ENCODE peak calls at places on chromosomes 3 and 15, in nine cellular contexts. T, G, W, P, X, C, Y, Z and A are unnamed samples. For H3K36me3, the result is how much of the 10 kb centered on the place peaks cover.

GRCh38 chr3:113537155-113537554 is 4.8 kb downstream of the SIDT1 start:
- DNase-seq in T (no peak), G (no peak), W (no peak), P (no peak), X (no peak), C (no peak), Y (no peak), Z (no peak), A (no peak)

GRCh38 chr15:65916664-65917406 is 47.5 kb downstream of the RAB11A start:
- DNase-seq in T (peak), G (no peak), W (peak), P (peak), X (peak), C (peak), Y (peak), Z (peak), A (peak)

GRCh38 chr3:31572605-31573459 is 40.1 kb downstream of the STT3B start:
- DNase-seq in T (no peak), G (no peak), W (no peak), P (no peak), X (no peak), C (no peak), Y (no peak), Z (no peak), A (no peak)

GRCh38 chr3:42750834-42751233 is 22.2 kb downstream of the CCDC13 start:
- DNase-seq in T (no peak), G (no peak), W (peak), P (peak), X (no peak), C (no peak), Y (peak), Z (no peak), A (no peak)

GRCh38 chr15:91865903-91866302 is 12.4 kb downstream of the SLCO3A1 start:
- DNase-seq in T (no peak), G (no peak), W (no peak), P (no peak), X (no peak), C (no peak), Y (no peak), Z (no peak), A (no peak)

GRCh38 chr15:29348308-29348914 is 78.8 kb upstream of the NSMCE3 start:
- DNase-seq in T (no peak), G (no peak), W (no peak), P (no peak), X (no peak), C (peak), Y (peak), Z (peak), A (no peak)

GRCh38 chr3:8443829-8444791 is 57.5 kb upstream of the LMCD1 start:
- DNase-seq in T (peak), G (peak), W (peak), P (peak), X (peak), C (peak), Y (peak), Z (peak), A (peak)

GRCh38 chr3:126478581-126479310 is 3.1 kb upstream of the ZXDC start:
- DNase-seq in T (peak), G (no peak), W (peak), P (no peak), X (peak), C (no peak), Y (no peak), Z (no peak), A (no peak)

GRCh38 chr3:196357905-196358304 is 19.7 kb upstream of the TM4SF19 start:
- DNase-seq in T (no peak), G (no peak), W (no peak), P (no peak), X (peak), C (no peak), Y (no peak), Z (no peak), A (no peak)

DNA sequence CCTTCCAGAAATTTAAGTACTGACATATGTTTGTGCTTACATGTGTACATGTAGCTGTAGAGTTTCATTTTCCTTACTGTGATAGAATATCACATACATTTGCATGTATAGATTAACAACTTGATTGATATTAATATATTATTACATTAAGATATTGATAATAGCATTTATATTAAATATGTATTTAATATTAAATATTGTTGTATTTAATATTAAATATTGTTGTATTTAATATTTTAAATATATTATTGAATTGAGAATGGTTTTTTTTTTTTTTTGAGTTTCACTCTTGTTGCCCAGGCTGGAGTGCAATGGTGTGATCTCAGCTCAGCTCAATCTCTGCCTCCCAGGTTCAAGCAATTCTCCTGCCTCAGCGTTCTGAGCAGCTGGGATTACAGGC is 76.5 kb downstream of the MYH15 start:
- DNase-seq in T (no peak), G (no peak), W (no peak), P (no peak), X (no peak), C (no peak), Y (no peak), Z (no peak), A (no peak)
- TF ChIP-seq CTCF in T (no peak), G (no peak), W (no peak), P (no peak), X (no peak), C (no peak), Y (no peak), Z (no peak), A (no peak)

GRCh38 chr3:197514786-197515090 is 41.0 kb downstream of the BDH1 start:
- DNase-seq in T (no peak), G (no peak), W (no peak), P (no peak), X (no peak), C (no peak), Y (no peak), Z (no peak), A (no peak)

GRCh38 chr3:197513953-197514785 is 41.6 kb downstream of the BDH1 start:
- DNase-seq in T (no peak), G (no peak), W (no peak), P (no peak), X (peak), C (no peak), Y (no peak), Z (no peak), A (no peak)

GRCh38 chr3:197518794-197519451 is 36.8 kb downstream of the BDH1 start:
- DNase-seq in T (peak), G (no peak), W (no peak), P (no peak), X (peak), C (no peak), Y (no peak), Z (no peak), A (no peak)

GRCh38 chr3:197519801-197520211 is 36.0 kb downstream of the BDH1 start:
- DNase-seq in T (peak), G (no peak), W (no peak), P (no peak), X (no peak), C (no peak), Y (no peak), Z (no peak), A (peak)

GRCh38 chr3:197516517-197516889 is 39.3 kb downstream of the BDH1 start:
- DNase-seq in T (peak), G (no peak), W (no peak), P (no peak), X (no peak), C (no peak), Y (no peak), Z (peak), A (peak)
- H3K27ac ChIP-seq in T (no peak), G (no peak), W (no peak), P (no peak), X (no peak), C (no peak), Y (no peak), Z (no peak), A (no peak)

DNA sequence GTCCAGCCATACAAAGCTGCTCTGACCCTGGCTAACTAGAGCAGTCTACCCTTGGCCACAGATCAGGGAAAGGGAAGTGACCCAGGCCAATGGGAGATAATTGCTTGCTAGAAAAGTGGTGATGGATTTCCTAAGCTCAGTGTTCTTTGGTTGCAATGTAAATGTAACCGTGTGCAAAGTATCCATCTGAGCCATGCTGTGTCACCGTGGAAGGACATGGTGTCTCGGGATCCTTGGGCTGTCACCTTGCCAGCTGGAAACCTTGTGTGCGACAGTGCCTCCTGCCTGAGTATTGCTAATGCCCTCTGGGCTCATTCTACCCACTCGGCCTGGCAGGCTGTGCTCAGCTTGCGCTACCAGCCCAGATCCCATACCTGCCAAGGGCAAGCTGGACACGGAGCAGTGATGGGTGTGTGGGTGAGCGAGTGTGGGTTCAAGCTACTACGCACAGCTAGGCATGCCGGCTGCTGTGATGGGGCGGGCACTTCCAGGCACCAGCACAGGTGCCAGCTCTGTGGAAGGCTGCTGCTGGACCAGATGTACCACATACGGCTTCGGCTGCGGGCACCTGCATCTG is 10.7 kb upstream of the SIAH2 start:
- DNase-seq in T (no peak), G (no peak), W (no peak), P (peak), X (no peak), C (no peak), Y (no peak), Z (no peak), A (no peak)
- H3K36me3 ChIP-seq in T (under half), G (under half), W (under half), P (under half), X (under half), C (under half), Y (under half), Z (under half), A (under half)

DNA sequence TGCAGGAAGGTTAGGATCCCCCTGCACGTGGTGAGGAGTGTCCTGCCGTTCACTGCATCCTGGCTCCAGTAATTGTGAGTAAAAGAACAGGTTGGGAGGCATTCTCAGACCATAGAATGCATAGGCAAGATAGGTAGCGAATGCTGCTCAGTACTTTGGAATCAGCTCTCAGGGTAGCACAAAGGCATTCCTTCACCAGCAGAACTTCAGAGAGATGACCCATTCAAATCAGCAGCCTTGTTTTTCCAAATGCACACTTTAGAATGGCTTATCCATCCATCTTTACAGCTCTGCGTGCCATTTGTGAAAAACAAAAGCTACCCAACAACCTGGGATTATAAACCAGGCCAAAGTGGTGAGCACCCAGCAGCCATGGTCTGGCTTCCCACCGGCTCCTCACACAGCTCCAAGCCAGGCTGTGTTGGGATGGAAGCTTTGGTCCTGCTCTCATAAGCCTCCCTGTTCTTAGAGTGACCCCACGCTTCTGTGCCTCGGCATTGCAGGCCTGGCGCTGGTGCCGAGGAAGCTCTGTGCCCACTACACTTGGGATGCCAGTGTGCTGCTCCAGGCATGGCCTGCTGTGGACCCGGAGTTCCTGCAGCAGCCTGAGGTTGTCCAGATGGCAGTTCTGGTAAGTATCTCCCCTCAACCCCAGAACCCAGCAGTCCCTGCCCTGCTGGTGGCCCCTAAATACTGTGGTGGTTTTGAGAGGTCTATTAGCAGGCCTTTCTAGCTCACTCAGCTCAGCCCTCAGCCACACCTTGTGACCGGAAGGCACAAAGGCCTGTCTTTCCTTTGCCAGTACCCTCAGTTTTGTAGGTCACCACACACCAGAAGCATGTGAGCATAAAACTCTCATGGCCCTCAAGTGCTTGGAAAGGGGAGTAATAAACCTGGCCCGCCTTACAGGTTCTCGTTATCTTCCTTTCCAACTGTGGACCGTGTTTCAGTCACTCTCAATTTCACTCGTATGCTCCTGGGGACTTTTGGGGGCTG is 52.9 kb upstream of the LIMD1 start:
- DNase-seq in T (no peak), G (no peak), W (no peak), P (no peak), X (no peak), C (no peak), Y (no peak), Z (no peak), A (no peak)
- TF ChIP-seq CTCF in T (no peak), G (no peak), W (no peak), P (no peak), X (no peak), C (no peak), Y (no peak), Z (no peak), A (no peak)

GRCh38 chr3:69304396-69304795 is 81.5 kb downstream of the FRMD4B start:
- DNase-seq in T (no peak), G (no peak), W (no peak), P (no peak), X (no peak), C (no peak), Y (no peak), Z (no peak), A (no peak)

GRCh38 chr3:69309810-69310209 is 76.1 kb downstream of the FRMD4B start:
- DNase-seq in T (no peak), G (peak), W (no peak), P (no peak), X (no peak), C (no peak), Y (no peak), Z (peak), A (peak)

GRCh38 chr3:69305011-69305410 is 80.9 kb downstream of the FRMD4B start:
- DNase-seq in T (no peak), G (no peak), W (no peak), P (no peak), X (no peak), C (no peak), Y (no peak), Z (no peak), A (no peak)

GRCh38 chr3:69306239-69307185 is 79.4 kb downstream of the FRMD4B start:
- DNase-seq in T (peak), G (peak), W (peak), P (peak), X (peak), C (peak), Y (peak), Z (peak), A (peak)
- H3K27ac ChIP-seq in T (no peak), G (no peak), W (peak), P (no peak), X (peak), C (no peak), Y (peak), Z (no peak), A (no peak)

GRCh38 chr3:183529717-183530116 is 25.8 kb downstream of the KLHL6 start:
- DNase-seq in T (no peak), G (no peak), W (no peak), P (no peak), X (no peak), C (no peak), Y (no peak), Z (no peak), A (no peak)
- H3K36me3 ChIP-seq in T (under half), G (under half), W (under half), P (under half), X (under half), C (under half), Y (under half), Z (under half), A (under half)